ENCODE peak calls at places on chromosomes 2 and 18, in five cellular contexts. Q is fibroblast of lung, Y is tibial artery, T is tibial nerve, W is HL-60. F is an unnamed sample.

GRCh38 chr2:220452561-220452960 is 825.1 kb downstream of the SLC4A3 start:
- DNase-seq in Q (no peak), Y (no peak), T (no peak), W (no peak), F (no peak)

GRCh38 chr2:200462136-200462710 is 47.6 kb downstream of the KCTD18 start:
- DNase-seq in Q (no peak), Y (no peak), T (no peak), W (no peak), F (no peak)

GRCh38 chr18:40208951-40209350 is 1746.1 kb upstream of the PIK3C3 start:
- DNase-seq in Q (peak; percentile 3), Y (no peak), T (no peak), W (peak; percentile 5), F (no peak)

GRCh38 chr2:217927601-217928323 is 75.0 kb downstream of the TNS1 start:
- DNase-seq in Q (no peak), Y (no peak), T (no peak), W (no peak), F (no peak)

GRCh38 chr2:18520605-18521031 is 39.8 kb downstream of the RDH14 start:
- DNase-seq in Q (peak; percentile 83), Y (peak; percentile 88), T (peak; percentile 90), W (peak; percentile 18), F (peak; percentile 88)

GRCh38 chr18:812673-813404 is 797 bp upstream of the YES1 start:
- DNase-seq in Q (peak; percentile 83), Y (peak; percentile 82), T (peak; percentile 67), W (peak; percentile 89), F (peak; percentile 60)

GRCh38 chr2:67446504-67446911 is 49.4 kb downstream of the ETAA1 start:
- DNase-seq in Q (peak; percentile 56), Y (no peak), T (no peak), W (no peak), F (peak; percentile 33)

GRCh38 chr2:180268006-180268405 is 260.9 kb upstream of the CWC22 start:
- DNase-seq in Q (no peak), Y (no peak), T (no peak), W (no peak), F (peak; percentile 13)

GRCh38 chr18:3594760-3595241 is 144.8 kb downstream of the TGIF1 start:
- DNase-seq in Q (peak; percentile 55), Y (no peak), T (peak; percentile 21), W (no peak), F (peak; percentile 30)

GRCh38 chr18:36849288-36850011 is 20.5 kb downstream of the KIAA1328 start:
- DNase-seq in Q (peak; percentile 15), Y (no peak), T (no peak), W (no peak), F (peak; percentile 14)

GRCh38 chr2:224042191-224042696 is 3.2 kb upstream of the SERPINE2 start:
- DNase-seq in Q (peak; percentile 74), Y (no peak), T (no peak), W (no peak), F (no peak)

GRCh38 chr2:5409925-5410360 is 282.2 kb upstream of the SOX11 start:
- DNase-seq in Q (no peak), Y (no peak), T (no peak), W (no peak), F (no peak)

GRCh38 chr2:233358335-233358734 is 4.0 kb downstream of the DGKD start:
- DNase-seq in Q (no peak), Y (no peak), T (no peak), W (no peak), F (no peak)

GRCh38 chr2:19600982-19601381 is 242.6 kb upstream of the OSR1 start:
- DNase-seq in Q (no peak), Y (no peak), T (no peak), W (no peak), F (no peak)

GRCh38 chr2:208454861-208455260 is 48.3 kb downstream of the PTH2R start:
- DNase-seq in Q (no peak), Y (no peak), T (no peak), W (no peak), F (no peak)
- H3K4me3 ChIP-seq in Q (no peak overlapping the region), Y (no peak overlapping the region), T (no peak overlapping the region), W (no peak overlapping the region), F (no peak overlapping the region)

GRCh38 chr2:211035548-211036185 is 479.3 kb downstream of the CPS1 start:
- DNase-seq in Q (peak; percentile 21), Y (no peak), T (peak; percentile 24), W (no peak), F (peak; percentile 45)

GRCh38 chr2:211027976-211028375 is 471.6 kb downstream of the CPS1 start:
- DNase-seq in Q (no peak), Y (no peak), T (no peak), W (no peak), F (no peak)

DNA sequence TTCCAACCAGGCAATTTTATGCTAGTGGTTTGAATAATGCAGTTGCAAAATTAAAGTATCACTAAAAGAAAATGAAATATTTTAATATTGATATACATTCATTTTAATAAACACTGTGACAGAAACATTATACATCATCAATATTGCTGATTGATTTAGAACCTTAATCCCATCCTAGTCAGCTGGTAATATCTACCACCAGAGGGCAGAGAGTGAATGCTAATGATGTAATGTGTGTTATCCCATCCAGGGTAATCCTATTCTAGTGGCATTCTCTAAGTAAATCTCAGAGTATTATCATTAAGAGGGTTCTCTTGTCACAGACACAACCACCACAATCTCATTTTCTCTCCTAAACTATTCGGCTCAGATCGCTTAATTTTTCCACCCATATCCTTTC is 477.4 kb downstream of the CPS1 start:
- DNase-seq in Q (no peak), Y (no peak), T (no peak), W (no peak), F (peak; percentile 11)
- TF ChIP-seq CTCF in Q (peak; percentile 19), Y (peak; percentile 8), T (peak; percentile 14), W (peak; percentile 36), F (peak; percentile 48)

DNA sequence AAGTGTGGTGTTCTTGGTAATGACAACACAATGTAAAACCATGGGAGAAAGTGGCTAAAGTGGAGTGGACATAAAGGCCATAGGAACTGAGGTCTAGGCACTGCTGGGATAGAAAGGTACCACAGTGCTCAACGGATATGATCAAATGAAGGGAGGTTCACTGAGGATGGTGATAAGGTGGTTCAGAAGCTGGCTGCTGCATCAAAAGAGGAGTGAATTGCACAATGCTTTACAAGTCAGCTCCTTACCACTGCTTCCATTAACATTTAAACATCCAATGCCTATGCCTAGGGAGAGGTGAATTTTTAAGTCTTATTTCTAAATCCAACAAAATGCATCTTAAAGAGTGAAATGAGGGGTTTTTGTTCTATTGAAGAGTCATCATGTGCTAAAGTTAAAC is 100.1 kb upstream of the ITGB6 start:
- DNase-seq in Q (no peak), Y (no peak), T (no peak), W (no peak), F (no peak)
- H3K27ac ChIP-seq in Q (no peak overlapping the region), Y (no peak overlapping the region), T (no peak overlapping the region), W (no peak overlapping the region), F (no peak overlapping the region)

GRCh38 chr18:61554117-61554776 is 221.0 kb downstream of the CDH20 start:
- DNase-seq in Q (no peak), Y (no peak), T (no peak), W (no peak), F (no peak)
- H3K4me3 ChIP-seq in Q (no peak overlapping the region), Y (no peak overlapping the region), T (no peak overlapping the region), W (no peak overlapping the region), F (no peak overlapping the region)